ENCODE peak calls at places on chromosomes 3 and 15, in nine cellular contexts. S is RWPE1; M is GM12864; E is NT2/D1; Z is cerebellum; U is H7; Q is activated CD8-positive, alpha-beta memory T cell treated with anti-CD3 and anti-CD28 coated beads, Interleukin-2, amount 50 U/mL, for 48 hours; K is left kidney; J is iris pigment epithelial cell. D is an unnamed sample.

GRCh38 chr3:171374661-171375285 is 85.4 kb downstream of the TNIK start:
- DNase-seq in E (no peak), K (no peak), J (peak; percentile 87), Q (no peak), S (no peak), Z (no peak), M (no peak), U (no peak), D (no peak)

GRCh38 chr15:57972801-57973311 is 92.7 kb downstream of the ALDH1A2 start:
- DNase-seq in K (no peak), S (no peak), M (no peak), Q (no peak), U (no peak), Z (no peak), J (no peak), E (no peak), D (no peak)

GRCh38 chr3:61200255-61200654 is 51.0 kb downstream of the FHIT start:
- DNase-seq in Q (no peak), M (no peak), J (no peak), Z (no peak), S (no peak), E (no peak), K (no peak), U (no peak), D (no peak)

GRCh38 chr15:27820232-27820631 is 278.9 kb downstream of the OCA2 start:
- DNase-seq in Q (no peak), E (no peak), J (peak; percentile 25), S (no peak), Z (no peak), K (no peak), M (no peak), U (no peak), D (no peak)

GRCh38 chr15:75238150-75238549 is 20.0 kb upstream of the GOLGA6C start:
- DNase-seq in U (peak; percentile 26), Q (no peak), E (no peak), Z (no peak), M (no peak), S (no peak), J (no peak), K (no peak), D (no peak)

GRCh38 chr3:118556983-118557382 is 477.7 kb downstream of the IGSF11 start:
- DNase-seq in M (no peak), Z (no peak), E (no peak), Q (no peak), J (no peak), S (no peak), K (no peak), U (no peak), D (no peak)

GRCh38 chr3:155912574-155913190 is 42.2 kb downstream of the GMPS start:
- DNase-seq in E (no peak), J (peak; percentile 73), Z (no peak), K (no peak), S (no peak), M (no peak), U (no peak), Q (no peak), D (no peak)

GRCh38 chr3:192831111-192831644 is 86.5 kb downstream of the MB21D2 start:
- DNase-seq in Z (no peak), S (no peak), K (no peak), M (no peak), J (peak; percentile 95), U (no peak), Q (no peak), E (no peak), D (no peak)

GRCh38 chr3:71488391-71488809 is 95.1 kb downstream of the FOXP1 start:
- DNase-seq in K (no peak), Q (no peak), S (no peak), E (no peak), J (no peak), Z (no peak), M (no peak), U (no peak), D (no peak)

GRCh38 chr15:83716605-83717004 is 62.7 kb downstream of the ADAMTSL3 start:
- DNase-seq in S (no peak), J (no peak), K (no peak), E (no peak), U (no peak), M (no peak), Z (no peak), Q (no peak), D (no peak)

GRCh38 chr3:12501360-12502020 is 17.2 kb downstream of the TSEN2 start:
- DNase-seq in S (no peak), Q (no peak), M (no peak), J (peak; percentile 79), U (no peak), K (peak; percentile 66), Z (no peak), E (no peak), D (no peak)

GRCh38 chr3:1026395-1026794 is 66.4 kb upstream of the CNTN6 start:
- DNase-seq in Q (no peak), J (peak; percentile 15), S (no peak), E (no peak), M (no peak), U (no peak), Z (peak; percentile 48), K (no peak), D (no peak)

GRCh38 chr15:57720861-57721260 is 14.3 kb downstream of the POLR2M start:
- DNase-seq in J (peak; percentile 67), M (no peak), K (peak; percentile 60), S (no peak), U (no peak), E (no peak), Q (no peak), Z (no peak), D (no peak)

GRCh38 chr15:43872416-43873020 is 45.7 kb downstream of the WDR76 start:
- DNase-seq in E (peak; percentile 55), S (peak; percentile 49), Q (no peak), J (peak; percentile 81), U (peak; percentile 81), K (peak; percentile 87), Z (peak; percentile 75), M (peak; percentile 10), D (peak; percentile 37)

GRCh38 chr3:195892355-195893120 is 15.8 kb downstream of the TNK2 start:
- DNase-seq in U (peak; percentile 76), K (peak; percentile 85), Q (no peak), S (no peak), M (no peak), E (no peak), Z (no peak), J (peak; percentile 64), D (no peak)

GRCh38 chr15:38531509-38531908 is 33.1 kb downstream of the RASGRP1 start:
- DNase-seq in K (no peak), J (peak; percentile 51), Z (peak; percentile 65), E (no peak), U (no peak), S (peak; percentile 27), M (no peak), Q (no peak), D (no peak)

GRCh38 chr3:54123538-54124196 is 1.3 kb downstream of the CACNA2D3 start:
- DNase-seq in M (no peak), S (no peak), E (no peak), U (no peak), K (peak; percentile 31), Q (no peak), Z (no peak), J (no peak), D (no peak)

GRCh38 chr15:59255647-59256380 is 49.2 kb downstream of the LDHAL6B start:
- DNase-seq in Z (no peak), K (no peak), M (no peak), U (no peak), J (peak; percentile 70), S (no peak), Q (no peak), E (no peak), D (no peak)

GRCh38 chr3:71453822-71454512 is 129.6 kb downstream of the FOXP1 start:
- DNase-seq in Z (no peak), J (no peak), S (no peak), Q (no peak), U (no peak), M (no peak), E (no peak), K (no peak), D (peak; percentile 43)

GRCh38 chr3:65006300-65006739 is 318.5 kb upstream of the ADAMTS9 start:
- DNase-seq in Z (no peak), Q (no peak), U (no peak), K (no peak), E (no peak), M (no peak), J (peak; percentile 32), S (no peak), D (no peak)

GRCh38 chr3:49813497-49814174 is at the start of gene UBA7:
- DNase-seq in E (no peak), Q (peak; percentile 65), M (no peak), K (peak; percentile 57), S (peak; percentile 34), U (peak; percentile 43), Z (no peak), J (peak; percentile 75), D (peak; percentile 46)

GRCh38 chr3:4906107-4906621 is 73.1 kb upstream of the BHLHE40 start:
- DNase-seq in U (no peak), J (peak; percentile 85), S (peak; percentile 65), E (peak; percentile 36), K (peak; percentile 66), Q (no peak), M (no peak), Z (no peak), D (no peak)

GRCh38 chr3:172680684-172681083 is 30.2 kb downstream of the NCEH1 start:
- DNase-seq in J (no peak), E (no peak), U (no peak), K (no peak), M (no peak), Z (no peak), Q (no peak), S (peak; percentile 81), D (no peak)

GRCh38 chr3:164612751-164613150 is 465.5 kb downstream of the SI start:
- DNase-seq in K (no peak), J (no peak), Q (no peak), E (no peak), Z (no peak), M (no peak), S (no peak), U (no peak), D (no peak)

GRCh38 chr3:38738630-38739395 is 77.2 kb downstream of the SCN10A start:
- DNase-seq in K (peak; percentile 54), S (no peak), U (peak; percentile 84), M (no peak), E (peak; percentile 72), Q (peak; percentile 71), J (peak; percentile 40), Z (no peak), D (no peak)

GRCh38 chr3:64384561-64384960 is 159.3 kb upstream of the PRICKLE2 start:
- DNase-seq in S (no peak), Q (no peak), E (no peak), M (no peak), U (no peak), Z (no peak), K (no peak), J (no peak), D (no peak)

GRCh38 chr3:42689421-42690014 is 4.2 kb downstream of the KLHL40 start:
- DNase-seq in E (peak; percentile 43), J (no peak), Z (no peak), Q (no peak), S (no peak), U (peak; percentile 72), K (no peak), M (no peak), D (no peak)

D was measured in B cell.